ENCODE peak calls at places on chromosome 3, in nine cellular contexts. Z is tibial nerve, R is IMR-90, B is HCT116, S is A549, Y is ovary, K is thyroid gland, P is adrenal gland, L is prostate gland. E is an unnamed sample.
A peak's percentile ranks its signal among the peaks of the same experiment; 100 is the strongest.

GRCh38 chr3:12796171-12797123 is at the start of gene CAND2:
- DNase-seq in Z (peak; percentile 48), R (peak; percentile 37), B (no peak), S (no peak), Y (peak; percentile 84), K (peak; percentile 70), P (peak; percentile 60), L (no peak), E (peak; percentile 39)

GRCh38 chr3:28171962-28172361 is 69.5 kb upstream of the CMC1 start:
- DNase-seq in Z (no peak), R (peak; percentile 1), B (no peak), S (no peak), Y (no peak), K (no peak), P (no peak), L (no peak), E (no peak)

GRCh38 chr3:183375787-183376186 is 52.6 kb downstream of the MCF2L2 start:
- DNase-seq in Z (no peak), R (no peak), B (no peak), S (no peak), Y (no peak), K (no peak), P (no peak), L (no peak), E (no peak)

GRCh38 chr3:111521881-111522280 is 20.1 kb upstream of the CD96 start:
- DNase-seq in Z (no peak), R (peak; percentile 83), B (no peak), S (no peak), Y (no peak), K (no peak), P (no peak), L (no peak), E (no peak)

GRCh38 chr3:184284696-184285095 is 8.9 kb downstream of the ECE2 start:
- DNase-seq in Z (no peak), R (peak; percentile 65), B (peak; percentile 70), S (peak; percentile 78), Y (no peak), K (peak; percentile 57), P (peak; percentile 87), L (no peak), E (peak; percentile 96)

GRCh38 chr3:12756635-12757034 is 2.4 kb downstream of the TMEM40 start:
- DNase-seq in Z (no peak), R (no peak), B (no peak), S (no peak), Y (no peak), K (no peak), P (no peak), L (no peak), E (no peak)

GRCh38 chr3:197352382-197352781 is 54.0 kb upstream of the DLG1 start:
- DNase-seq in Z (no peak), R (peak; percentile 69), B (no peak), S (no peak), Y (peak; percentile 75), K (peak; percentile 70), P (peak; percentile 94), L (peak; percentile 26), E (no peak)

GRCh38 chr3:103644450-103644849 is 1209.6 kb downstream of the ZPLD1 start:
- DNase-seq in Z (no peak), R (no peak), B (no peak), S (no peak), Y (no peak), K (no peak), P (no peak), L (no peak), E (no peak)

GRCh38 chr3:55718475-55718874 is 231.4 kb upstream of the WNT5A start:
- DNase-seq in Z (no peak), R (peak; percentile 75), B (no peak), S (no peak), Y (peak; percentile 39), K (no peak), P (peak; percentile 7), L (no peak), E (no peak)

GRCh38 chr3:128354788-128355548 is 111.7 kb downstream of the DNAJB8 start:
- DNase-seq in Z (no peak), R (no peak), B (no peak), S (no peak), Y (peak; percentile 10), K (no peak), P (peak; percentile 54), L (no peak), E (no peak)

GRCh38 chr3:122310361-122310760 is 14.7 kb upstream of the CSTA start:
- DNase-seq in Z (no peak), R (no peak), B (no peak), S (no peak), Y (no peak), K (peak; percentile 4), P (no peak), L (no peak), E (no peak)

GRCh38 chr3:194998417-194998816 is 272.5 kb downstream of the XXYLT1 start:
- DNase-seq in Z (no peak), R (no peak), B (no peak), S (no peak), Y (no peak), K (no peak), P (no peak), L (no peak), E (no peak)

GRCh38 chr3:158991146-158991705 is 189.4 kb downstream of the MFSD1 start:
- DNase-seq in Z (no peak), R (no peak), B (no peak), S (no peak), Y (no peak), K (no peak), P (no peak), L (no peak), E (no peak)

GRCh38 chr3:127555108-127555507 is 35.4 kb downstream of the TPRA1 start:
- DNase-seq in Z (no peak), R (no peak), B (no peak), S (no peak), Y (no peak), K (no peak), P (no peak), L (no peak), E (no peak)

GRCh38 chr3:113495035-113495434 is 19.9 kb downstream of the SPICE1 start:
- DNase-seq in Z (peak; percentile 14), R (peak; percentile 44), B (peak; percentile 23), S (no peak), Y (no peak), K (peak; percentile 48), P (peak; percentile 65), L (peak; percentile 35), E (no peak)

DNA sequence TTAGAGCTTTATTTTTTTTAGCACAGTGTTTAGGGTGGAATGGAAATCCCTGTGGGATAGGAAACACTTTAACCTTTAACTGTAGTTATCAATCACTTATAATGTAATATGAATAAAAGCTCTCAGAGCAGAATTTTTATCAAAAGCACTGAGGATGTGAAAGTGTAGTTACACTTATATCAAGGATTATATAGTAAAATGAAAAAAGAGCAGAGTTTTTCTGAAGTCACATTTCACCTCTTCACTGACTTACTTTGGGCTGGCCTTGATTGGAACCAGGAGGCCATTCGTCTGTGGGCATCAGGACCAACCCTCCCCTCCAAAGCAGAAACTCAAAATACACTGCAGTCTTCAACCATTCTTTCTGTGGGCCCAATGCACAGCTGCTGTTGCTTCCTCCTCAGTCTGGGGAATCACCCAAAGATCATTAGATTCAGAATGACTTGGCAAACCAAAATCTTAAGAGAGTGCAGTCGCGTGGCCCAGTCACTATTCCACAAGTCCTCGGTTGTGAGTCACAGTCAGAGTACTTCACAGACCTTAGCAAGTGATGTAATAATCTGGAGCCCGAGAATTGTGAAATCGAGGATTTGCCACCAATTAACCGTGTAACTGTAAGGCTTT is 132.6 kb upstream of the COL8A1 start:
- DNase-seq in Z (peak; percentile 68), R (peak; percentile 96), B (no peak), S (no peak), Y (no peak), K (peak; percentile 7), P (peak; percentile 8), L (no peak), E (peak; percentile 33)
- TF ChIP-seq POLR2A in Z (no peak), R (no peak), B (no peak), S (no peak), Y (no peak), K (no peak), P (no peak), L (no peak), E (no peak)

GRCh38 chr3:72847751-72848702 is at the start of gene SHQ1:
- DNase-seq in Z (peak; percentile 95), R (peak; percentile 93), B (peak; percentile 82), S (peak; percentile 84), Y (peak; percentile 97), K (peak; percentile 97), P (peak; percentile 96), L (peak; percentile 94), E (peak; percentile 85)
- TF ChIP-seq POLR2A in Z (no peak), R (peak; percentile 31), B (peak; percentile 65), S (peak; percentile 88), Y (peak; percentile 39), K (peak; percentile 73), P (peak; percentile 23), L (peak; percentile 38), E (peak; percentile 90)

GRCh38 chr3:98581474-98581873 is 11.9 kb downstream of the CPOX start:
- DNase-seq in Z (no peak), R (no peak), B (no peak), S (no peak), Y (no peak), K (no peak), P (no peak), L (no peak), E (no peak)

GRCh38 chr3:98574157-98574556 is 19.3 kb downstream of the CPOX start:
- DNase-seq in Z (no peak), R (no peak), B (no peak), S (no peak), Y (no peak), K (no peak), P (no peak), L (no peak), E (no peak)

GRCh38 chr3:98580774-98581365 is 12.5 kb downstream of the CPOX start:
- DNase-seq in Z (no peak), R (no peak), B (no peak), S (no peak), Y (no peak), K (no peak), P (no peak), L (no peak), E (no peak)

GRCh38 chr3:98573231-98573728 is 20.1 kb downstream of the CPOX start:
- DNase-seq in Z (no peak), R (peak; percentile 33), B (no peak), S (peak; percentile 21), Y (no peak), K (no peak), P (no peak), L (no peak), E (no peak)

GRCh38 chr3:98577178-98577895 is 16.1 kb downstream of the CPOX start:
- DNase-seq in Z (no peak), R (peak; percentile 67), B (no peak), S (no peak), Y (no peak), K (no peak), P (no peak), L (no peak), E (no peak)
- TF ChIP-seq POLR2A in Z (no peak), R (no peak), B (no peak), S (no peak), Y (no peak), K (no peak), P (no peak), L (no peak), E (no peak)

DNA sequence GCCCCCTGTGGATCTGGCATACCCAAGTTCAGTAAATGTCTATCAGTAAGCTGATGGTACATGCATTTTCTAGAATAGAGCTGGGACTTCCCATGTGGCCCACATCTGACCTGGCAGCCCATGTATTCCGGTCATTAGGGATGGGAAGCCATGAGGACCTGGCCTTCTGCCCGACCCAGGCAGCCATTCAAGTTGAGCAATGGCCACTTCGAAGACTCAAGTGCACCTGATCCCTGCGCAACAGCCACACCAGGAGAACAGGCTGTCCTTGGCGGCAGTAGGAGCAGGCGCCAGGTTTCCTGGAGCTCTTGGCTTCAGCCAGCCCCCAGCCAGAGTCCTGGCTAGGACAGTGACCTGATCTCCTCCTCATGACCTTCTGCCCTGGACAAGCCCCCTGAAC is 14.6 kb downstream of the HEMK1 start:
- DNase-seq in Z (peak; percentile 78), R (no peak), B (no peak), S (no peak), Y (no peak), K (peak; percentile 99), P (peak; percentile 80), L (no peak), E (no peak)
- TF ChIP-seq POLR2A in Z (no peak), R (no peak), B (no peak), S (no peak), Y (no peak), K (peak; percentile 87), P (no peak), L (no peak), E (no peak)

E was measured in H54.